ENCODE peak calls at places on chromosomes 2 and 18, in ten cellular contexts. F is mesenchymal stem cell; O is T-cell; N is activated T-cell treated with anti-CD3 and anti-CD28 coated beads, Interleukin-2, amount 50 U/mL, for 24 hours; J is fibroblast of the conjunctiva; Z is C1 segment of cervical spinal cord; W is T-helper 9 cell; G is GM12865; R is NCI-H187 treated with DMSO at 0.1 percent for 48 hours; P is stimulated activated CD4-positive, alpha-beta T cell treated with anti-CD3 and anti-CD28 coated beads, Interleukin-4, amount 100 ng/mL, for 48 hours. Q is an unnamed sample.

GRCh38 chr2:28250006-28250405 is 142.7 kb upstream of the FOSL2 start:
- DNase-seq in F (peak; percentile 79), O (no peak), N (no peak), J (peak; percentile 64), Z (no peak), W (no peak), G (no peak), R (no peak), P (no peak), Q (no peak)

GRCh38 chr18:57542126-57542525 is 44.4 kb downstream of the FECH start:
- DNase-seq in F (no peak), O (no peak), N (no peak), J (peak; percentile 17), Z (no peak), W (no peak), G (no peak), R (no peak), P (no peak), Q (no peak)

GRCh38 chr2:37527362-37527761 is 144.1 kb downstream of the CDC42EP3 start:
- DNase-seq in F (no peak), O (no peak), N (no peak), J (no peak), Z (no peak), W (no peak), G (no peak), R (no peak), P (no peak), Q (no peak)

GRCh38 chr2:199946836-199947235 is 8.5 kb downstream of the TYW5 start:
- DNase-seq in F (no peak), O (no peak), N (no peak), J (no peak), Z (no peak), W (no peak), G (no peak), R (no peak), P (no peak), Q (no peak)

GRCh38 chr2:72979896-72980295 is 62.6 kb downstream of the EMX1 start:
- DNase-seq in F (no peak), O (no peak), N (no peak), J (no peak), Z (no peak), W (no peak), G (no peak), R (no peak), P (no peak), Q (no peak)

GRCh38 chr2:96825057-96825456 is 9.0 kb downstream of the CNNM3 start:
- DNase-seq in F (no peak), O (no peak), N (no peak), J (no peak), Z (no peak), W (no peak), G (no peak), R (no peak), P (no peak), Q (no peak)

GRCh38 chr2:215760526-215760925 is 252.8 kb downstream of the MREG start:
- DNase-seq in F (no peak), O (no peak), N (no peak), J (no peak), Z (no peak), W (no peak), G (no peak), R (no peak), P (no peak), Q (no peak)

GRCh38 chr18:38909972-38910371 is 1344.4 kb upstream of the CELF4 start:
- DNase-seq in F (no peak), O (no peak), N (no peak), J (no peak), Z (no peak), W (no peak), G (no peak), R (no peak), P (no peak), Q (no peak)

GRCh38 chr2:42098571-42099430 is 51.0 kb downstream of the PKDCC start:
- DNase-seq in F (no peak), O (peak; percentile 28), N (no peak), J (no peak), Z (no peak), W (no peak), G (no peak), R (no peak), P (no peak), Q (no peak)

GRCh38 chr18:73948497-73948896 is 199.1 kb downstream of the FBXO15 start:
- DNase-seq in F (peak; percentile 86), O (no peak), N (no peak), J (no peak), Z (no peak), W (no peak), G (no peak), R (no peak), P (no peak), Q (no peak)

GRCh38 chr18:12076424-12077140 is 17.1 kb upstream of the ANKRD62 start:
- DNase-seq in F (peak; percentile 43), O (no peak), N (no peak), J (peak; percentile 4), Z (no peak), W (no peak), G (peak; percentile 35), R (no peak), P (no peak), Q (no peak)

GRCh38 chr2:178304262-178304661 is 110.0 kb downstream of the OSBPL6 start:
- DNase-seq in F (no peak), O (no peak), N (no peak), J (no peak), Z (no peak), W (no peak), G (no peak), R (no peak), P (no peak), Q (no peak)

GRCh38 chr18:35756506-35757117 is 175.1 kb downstream of the GALNT1 start:
- DNase-seq in F (peak; percentile 64), O (peak; percentile 36), N (no peak), J (peak; percentile 35), Z (no peak), W (peak; percentile 16), G (peak; percentile 66), R (peak; percentile 10), P (peak; percentile 23), Q (no peak)

GRCh38 chr18:32389868-32390267 is 80.8 kb downstream of the GAREM1 start:
- DNase-seq in F (no peak), O (no peak), N (no peak), J (no peak), Z (no peak), W (no peak), G (no peak), R (no peak), P (no peak), Q (no peak)

GRCh38 chr2:234051374-234052070 is 1.0 kb downstream of the SPP2 start:
- DNase-seq in F (no peak), O (no peak), N (no peak), J (no peak), Z (no peak), W (no peak), G (no peak), R (no peak), P (no peak), Q (no peak)

GRCh38 chr2:202760848-202761247 is 110.7 kb downstream of the ICA1L start:
- DNase-seq in F (no peak), O (no peak), N (no peak), J (no peak), Z (no peak), W (no peak), G (no peak), R (no peak), P (no peak), Q (no peak)

GRCh38 chr2:187324631-187325030 is 123.4 kb downstream of the CALCRL start:
- DNase-seq in F (no peak), O (no peak), N (no peak), J (no peak), Z (no peak), W (no peak), G (no peak), R (no peak), P (no peak), Q (no peak)

GRCh38 chr18:48850891-48851302 is 99.9 kb downstream of the SMAD7 start:
- DNase-seq in F (peak; percentile 87), O (no peak), N (no peak), J (no peak), Z (no peak), W (no peak), G (no peak), R (no peak), P (no peak), Q (no peak)

GRCh38 chr2:200592414-200593075 is 6.7 kb downstream of the AOX1 start:
- DNase-seq in F (peak; percentile 52), O (no peak), N (no peak), J (no peak), Z (no peak), W (no peak), G (no peak), R (no peak), P (no peak), Q (no peak)

GRCh38 chr2:17857016-17857415 is 21.5 kb upstream of the KCNS3 start:
- DNase-seq in F (peak; percentile 20), O (no peak), N (no peak), J (no peak), Z (no peak), W (no peak), G (no peak), R (no peak), P (no peak), Q (no peak)

GRCh38 chr2:159201321-159202063 is 85.0 kb downstream of the WDSUB1 start:
- DNase-seq in F (peak; percentile 90), O (peak; percentile 17), N (no peak), J (no peak), Z (no peak), W (peak; percentile 8), G (peak; percentile 78), R (no peak), P (no peak), Q (no peak)

GRCh38 chr18:3966246-3966984 is 488.7 kb downstream of the DLGAP1 start:
- DNase-seq in F (no peak), O (no peak), N (no peak), J (no peak), Z (no peak), W (no peak), G (no peak), R (no peak), P (no peak), Q (no peak)

GRCh38 chr18:73662440-73662839 is 485.2 kb downstream of the FBXO15 start:
- DNase-seq in F (no peak), O (no peak), N (no peak), J (no peak), Z (no peak), W (no peak), G (no peak), R (no peak), P (no peak), Q (no peak)

GRCh38 chr2:100643459-100643858 is 80.7 kb downstream of the PDCL3 start:
- DNase-seq in F (no peak), O (no peak), N (no peak), J (no peak), Z (no peak), W (no peak), G (no peak), R (no peak), P (no peak), Q (no peak)

GRCh38 chr2:54559593-54560145 is 103.5 kb downstream of the SPTBN1 start:
- DNase-seq in F (peak; percentile 93), O (no peak), N (no peak), J (peak; percentile 70), Z (no peak), W (no peak), G (no peak), R (no peak), P (no peak), Q (no peak)

GRCh38 chr2:31192396-31193065 is 24.8 kb downstream of the CAPN14 start:
- DNase-seq in F (no peak), O (no peak), N (no peak), J (no peak), Z (no peak), W (no peak), G (no peak), R (no peak), P (no peak), Q (no peak)

GRCh38 chr2:12169721-12170120 is 423.3 kb downstream of the LPIN1 start:
- DNase-seq in F (peak; percentile 97), O (peak; percentile 10), N (no peak), J (no peak), Z (no peak), W (no peak), G (no peak), R (no peak), P (peak; percentile 3), Q (no peak)

GRCh38 chr2:107361951-107362350 is 464.7 kb upstream of the RGPD4 start:
- DNase-seq in F (no peak), O (no peak), N (no peak), J (no peak), Z (no peak), W (no peak), G (no peak), R (no peak), P (no peak), Q (no peak)

Q was measured in activated naive CD8-positive, alpha-beta T cell treated with anti-CD3 and anti-CD28 coated beads, Interleukin-2, amount 10 ng/mL, durations not matched to agents 7 days and 5 days.